ENCODE peak calls at places on chromosomes 2 and 18, in four cellular contexts. I, T, F and X are unnamed samples.
A peak's percentile ranks its signal among the peaks of the same experiment; 100 is the strongest.

GRCh38 chr18:50183556-50183955 is 11.4 kb downstream of the MYO5B start:
- DNase-seq in I (no peak), T (peak; percentile 22), F (no peak), X (no peak)

GRCh38 chr2:177689623-177690022 is 297.1 kb downstream of the AGPS start:
- DNase-seq in I (no peak), T (no peak), F (no peak), X (no peak)

GRCh38 chr18:58532298-58532697 is 96.6 kb downstream of the ALPK2 start:
- DNase-seq in I (no peak), T (no peak), F (no peak), X (no peak)

GRCh38 chr2:209331291-209331844 is 92.5 kb upstream of the MAP2 start:
- DNase-seq in I (no peak), T (peak; percentile 29), F (no peak), X (no peak)

GRCh38 chr18:7084080-7084765 is 33.4 kb downstream of the LAMA1 start:
- DNase-seq in I (no peak), T (peak; percentile 39), F (no peak), X (no peak)

GRCh38 chr2:85788603-85789002 is 34.8 kb downstream of the ATOH8 start:
- DNase-seq in I (no peak), T (no peak), F (no peak), X (no peak)

GRCh38 chr2:240919161-240919781 is 13.1 kb downstream of the CROCC2 start:
- DNase-seq in I (no peak), T (no peak), F (no peak), X (peak; percentile 67)

GRCh38 chr2:204274991-204275390 is 270.3 kb upstream of the PARD3B start:
- DNase-seq in I (no peak), T (no peak), F (no peak), X (no peak)

GRCh38 chr18:79458131-79458838 is 62.6 kb downstream of the NFATC1 start:
- DNase-seq in I (peak; percentile 77), T (peak; percentile 68), F (no peak), X (peak; percentile 83)

GRCh38 chr2:183024701-183025100 is 13.6 kb downstream of the NCKAP1 start:
- DNase-seq in I (no peak), T (no peak), F (no peak), X (no peak)

GRCh38 chr2:218282173-218282991 is 9.9 kb downstream of the TMBIM1 start:
- DNase-seq in I (no peak), T (peak; percentile 36), F (peak; percentile 71), X (peak; percentile 83)

GRCh38 chr2:137969418-137969765 is 5.1 kb downstream of the HNMT start:
- DNase-seq in I (peak; percentile 39), T (peak; percentile 83), F (no peak), X (no peak)

GRCh38 chr2:42474765-42475454 is 18.9 kb downstream of the KCNG3 start:
- DNase-seq in I (no peak), T (no peak), F (no peak), X (no peak)

GRCh38 chr18:76968073-76968472 is 145.7 kb downstream of the ZNF236 start:
- DNase-seq in I (no peak), T (no peak), F (no peak), X (no peak)

GRCh38 chr18:76972241-76972640 is 149.9 kb downstream of the ZNF236 start:
- DNase-seq in I (no peak), T (no peak), F (no peak), X (peak; percentile 59)

GRCh38 chr18:21632393-21632792 is 20.3 kb downstream of the SNRPD1 start:
- DNase-seq in I (no peak), T (no peak), F (no peak), X (no peak)

GRCh38 chr2:218807626-218808025 is 24.0 kb downstream of the PRKAG3 start:
- DNase-seq in I (no peak), T (no peak), F (no peak), X (no peak)

GRCh38 chr2:190746971-190747761 is 98.3 kb downstream of the NAB1 start:
- DNase-seq in I (no peak), T (peak; percentile 33), F (no peak), X (no peak)

GRCh38 chr2:121502781-121503180 is 27.9 kb upstream of the RNU4ATAC start:
- DNase-seq in I (no peak), T (no peak), F (no peak), X (no peak)

GRCh38 chr18:29248856-29249255 is 1071.9 kb upstream of the CDH2 start:
- DNase-seq in I (no peak), T (no peak), F (no peak), X (no peak)

GRCh38 chr2:192544371-192544955 is 349.7 kb upstream of the TMEFF2 start:
- DNase-seq in I (no peak), T (no peak), F (no peak), X (no peak)

GRCh38 chr18:7317804-7318231 is 86.9 kb downstream of the LRRC30 start:
- DNase-seq in I (no peak), T (no peak), F (no peak), X (no peak)

GRCh38 chr2:237178396-237178795 is 92.7 kb downstream of the COPS8 start:
- DNase-seq in I (no peak), T (peak; percentile 68), F (no peak), X (no peak)

GRCh38 chr18:34738173-34738894 is 28.2 kb downstream of the DTNA start:
- DNase-seq in I (no peak), T (peak; percentile 14), F (no peak), X (no peak)

GRCh38 chr2:24702800-24703199 is 90.4 kb downstream of the PTRHD1 start:
- DNase-seq in I (no peak), T (peak; percentile 65), F (no peak), X (no peak)

GRCh38 chr2:214127178-214127970 is 283.5 kb upstream of the VWC2L start:
- DNase-seq in I (no peak), T (peak; percentile 49), F (no peak), X (no peak)

GRCh38 chr2:102268529-102269524 is 42.5 kb upstream of the IL1RL1 start:
- DNase-seq in I (no peak), T (no peak), F (no peak), X (no peak)

GRCh38 chr2:1914541-1915165 is 170.3 kb upstream of the PXDN start:
- DNase-seq in I (no peak), T (no peak), F (no peak), X (no peak)

GRCh38 chr2:177187631-177188312 is 24.8 kb upstream of the HNRNPA3 start:
- DNase-seq in I (no peak), T (peak; percentile 82), F (no peak), X (no peak)

GRCh38 chr2:86778957-86779356 is 11.8 kb downstream of the CD8A start:
- DNase-seq in I (no peak), T (no peak), F (no peak), X (no peak)

GRCh38 chr2:207165121-207166038 is at the start of gene KLF7:
- DNase-seq in I (peak; percentile 65), T (no peak), F (peak; percentile 46), X (no peak)

GRCh38 chr2:164771897-164772296 is 69.7 kb downstream of the COBLL1 start:
- DNase-seq in I (no peak), T (no peak), F (no peak), X (no peak)

GRCh38 chr2:201952212-201952611 is 81.4 kb upstream of the FZD7 start:
- DNase-seq in I (no peak), T (no peak), F (no peak), X (no peak)

GRCh38 chr2:219969508-219969907 is 342.1 kb downstream of the SLC4A3 start:
- DNase-seq in I (no peak), T (no peak), F (no peak), X (no peak)

GRCh38 chr2:118988706-118989105 is 46.7 kb downstream of the MARCO start:
- DNase-seq in I (no peak), T (no peak), F (no peak), X (peak; percentile 35)

GRCh38 chr18:12460874-12461273 is 53.1 kb downstream of the PRELID3A start:
- DNase-seq in I (no peak), T (peak; percentile 63), F (no peak), X (no peak)

GRCh38 chr2:182866461-182867369 is at the start of gene FRZB:
- DNase-seq in I (peak; percentile 76), T (peak; percentile 38), F (peak; percentile 17), X (peak; percentile 89)

GRCh38 chr2:208129804-208130712 is at the start of gene CRYGC:
- DNase-seq in I (no peak), T (no peak), F (no peak), X (no peak)

GRCh38 chr2:179201884-179202283 is 62.7 kb downstream of the SESTD1 start:
- DNase-seq in I (no peak), T (no peak), F (no peak), X (no peak)

GRCh38 chr2:145006957-145007672 is 487.2 kb upstream of the ZEB2 start:
- DNase-seq in I (peak; percentile 54), T (peak; percentile 96), F (no peak), X (peak; percentile 83)

GRCh38 chr2:232316382-232317190 is 62.0 kb upstream of the ALPP start:
- DNase-seq in I (no peak), T (no peak), F (no peak), X (no peak)

GRCh38 chr2:232318175-232318855 is 60.2 kb upstream of the ALPP start:
- DNase-seq in I (no peak), T (no peak), F (peak; percentile 48), X (no peak)

GRCh38 chr2:232319117-232320037 is 59.2 kb upstream of the ALPP start:
- DNase-seq in I (no peak), T (no peak), F (no peak), X (peak; percentile 66)

GRCh38 chr2:232315923-232316299 is 62.6 kb upstream of the ALPP start:
- DNase-seq in I (no peak), T (no peak), F (no peak), X (no peak)

GRCh38 chr2:232315049-232315922 is 63.3 kb upstream of the ALPP start:
- DNase-seq in I (peak; percentile 63), T (peak; percentile 59), F (peak; percentile 72), X (peak; percentile 75)
- TF ChIP-seq CTCF in I (no peak), T (peak; percentile 51), F (peak; percentile 24), X (no peak)

DNA sequence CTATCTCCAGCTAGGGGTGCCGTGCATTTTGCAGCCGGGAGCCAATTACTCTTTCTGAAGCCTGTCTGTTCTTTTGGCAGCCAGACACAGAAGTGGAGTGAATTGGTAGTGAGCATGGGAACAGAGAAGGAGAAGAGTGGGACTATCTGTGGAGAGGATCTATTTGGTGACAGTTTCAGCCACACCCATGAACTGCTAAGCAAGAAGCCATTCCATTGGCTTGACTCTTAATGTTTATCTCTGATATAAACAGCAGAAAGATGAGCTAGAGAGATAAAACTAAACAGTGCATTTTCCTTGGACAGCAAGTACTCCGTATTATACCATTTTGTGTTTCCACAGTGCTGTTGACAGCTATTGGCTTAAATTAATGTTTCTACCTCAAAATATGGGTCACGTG is 259.6 kb upstream of the THUMPD2 start:
- DNase-seq in I (no peak), T (no peak), F (no peak), X (no peak)
- H3K27ac ChIP-seq in I (no peak overlapping the region), T (no peak overlapping the region), F (no peak overlapping the region), X (no peak overlapping the region)

DNA sequence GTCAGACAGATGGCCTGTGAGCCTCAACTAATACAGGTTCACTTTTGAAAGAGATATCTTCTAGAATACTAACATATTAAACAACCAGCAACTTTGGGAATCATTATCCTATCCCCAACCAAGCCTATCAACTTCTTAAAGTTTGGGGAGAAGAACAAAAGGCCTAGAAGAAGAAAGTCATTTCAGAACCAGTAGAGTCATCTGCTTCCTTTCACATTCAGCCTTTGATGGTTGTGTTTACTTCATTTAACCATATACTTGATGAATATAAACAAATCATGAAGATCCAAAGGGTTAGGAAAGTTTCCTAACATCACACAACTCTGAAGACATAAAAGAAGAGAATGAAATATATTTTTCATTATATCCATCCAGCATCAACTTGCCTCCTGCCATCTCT is 114.4 kb downstream of the CACNB4 start:
- DNase-seq in I (no peak), T (no peak), F (no peak), X (no peak)
- H3K4me3 ChIP-seq in I (no peak overlapping the region), T (no peak overlapping the region), F (no peak overlapping the region), X (no peak overlapping the region)

GRCh38 chr2:238640486-238640885 is 207.4 kb upstream of the TWIST2 start:
- DNase-seq in I (no peak), T (no peak), F (no peak), X (peak; percentile 45)
- TF ChIP-seq CTCF in I (no peak), T (no peak), F (no peak), X (no peak)